ENCODE peak calls at places on chromosomes 16 and 17, in five cellular contexts. N is ovary, P is endothelial cell of umbilical vein, C is OCI-LY7, S is A549. X is an unnamed sample.

GRCh38 chr17:68207651-68208253 is 40.1 kb upstream of the AMZ2 start:
- DNase-seq in N (no peak), P (no peak), S (no peak), C (no peak), X (no peak)

GRCh38 chr17:81409190-81409935 is 14.1 kb downstream of the BAHCC1 start:
- DNase-seq in S (no peak), C (peak), P (no peak), N (no peak), X (no peak)

GRCh38 chr17:28900986-28901726 is 1.7 kb downstream of the DHRS13 start:
- DNase-seq in C (peak), N (no peak), P (no peak), S (no peak), X (no peak)

GRCh38 chr16:66474750-66475199 is 47.7 kb downstream of the BEAN1 start:
- DNase-seq in P (peak), N (no peak), C (peak), S (no peak), X (no peak)

GRCh38 chr16:87328846-87329245 is 11.7 kb upstream of the C16orf95 start:
- DNase-seq in N (no peak), S (no peak), C (peak), P (no peak), X (no peak)

GRCh38 chr17:81923302-81924260 is 4.0 kb downstream of the MAFG start:
- DNase-seq in C (no peak), P (no peak), S (peak), N (peak), X (no peak)

GRCh38 chr16:87580855-87581261 is 21.4 kb upstream of the JPH3 start:
- DNase-seq in N (no peak), S (no peak), P (no peak), C (no peak), X (no peak)

GRCh38 chr17:78917451-78918307 is 7.5 kb downstream of the TIMP2 start:
- DNase-seq in C (no peak), S (no peak), N (no peak), P (no peak), X (no peak)

GRCh38 chr17:61212655-61213054 is 187.0 kb upstream of the TBX2 start:
- DNase-seq in S (no peak), P (no peak), N (no peak), C (no peak), X (no peak)

GRCh38 chr17:48294989-48295892 is 134.8 kb downstream of the SKAP1 start:
- DNase-seq in S (no peak), N (no peak), C (peak), P (peak), X (peak)

GRCh38 chr16:4945560-4946502 is 8.9 kb upstream of the PPL start:
- DNase-seq in S (peak), N (peak), P (no peak), C (no peak), X (no peak)

GRCh38 chr17:4152471-4152870 is 9.5 kb downstream of the CYB5D2 start:
- DNase-seq in C (no peak), N (no peak), S (no peak), P (no peak), X (no peak)

GRCh38 chr16:80894091-80894490 is 89.7 kb upstream of the CDYL2 start:
- DNase-seq in S (no peak), N (no peak), P (no peak), C (no peak), X (no peak)

GRCh38 chr17:7478276-7479138 is 924 bp downstream of the ZBTB4 start:
- DNase-seq in N (peak), S (peak), P (peak), C (no peak), X (no peak)

GRCh38 chr17:59753522-59754467 is 46.3 kb downstream of the VMP1 start:
- DNase-seq in S (peak), N (no peak), P (peak), C (peak), X (peak)

GRCh38 chr16:87350681-87351319 is 32.8 kb downstream of the FBXO31 start:
- DNase-seq in P (no peak), S (no peak), C (no peak), N (no peak), X (no peak)

GRCh38 chr17:68196394-68197090 is 51.3 kb upstream of the AMZ2 start:
- DNase-seq in S (no peak), P (no peak), N (no peak), C (no peak), X (no peak)

GRCh38 chr17:40471856-40472732 is 28.8 kb downstream of the IGFBP4 start:
- DNase-seq in N (no peak), C (no peak), P (no peak), S (no peak), X (no peak)

GRCh38 chr17:64019486-64020067 is 856 bp downstream of the ICAM2 start:
- DNase-seq in P (no peak), N (no peak), S (no peak), C (no peak), X (no peak)
- H3K4me3 ChIP-seq in P (peak), N (peak), S (no peak), C (peak), X (no peak)

GRCh38 chr17:63629627-63630026 is 7.4 kb downstream of the MAP3K3 start:
- DNase-seq in P (peak), C (no peak), S (no peak), N (no peak), X (no peak)

GRCh38 chr17:63622571-63623390 is 564 bp downstream of the MAP3K3 start:
- DNase-seq in S (peak), C (peak), N (peak), P (peak), X (no peak)

GRCh38 chr17:63623786-63624185 is 1.6 kb downstream of the MAP3K3 start:
- DNase-seq in S (no peak), C (no peak), P (peak), N (no peak), X (no peak)

GRCh38 chr17:63631062-63631461 is 8.8 kb downstream of the MAP3K3 start:
- DNase-seq in C (no peak), S (no peak), P (no peak), N (no peak), X (no peak)

DNA sequence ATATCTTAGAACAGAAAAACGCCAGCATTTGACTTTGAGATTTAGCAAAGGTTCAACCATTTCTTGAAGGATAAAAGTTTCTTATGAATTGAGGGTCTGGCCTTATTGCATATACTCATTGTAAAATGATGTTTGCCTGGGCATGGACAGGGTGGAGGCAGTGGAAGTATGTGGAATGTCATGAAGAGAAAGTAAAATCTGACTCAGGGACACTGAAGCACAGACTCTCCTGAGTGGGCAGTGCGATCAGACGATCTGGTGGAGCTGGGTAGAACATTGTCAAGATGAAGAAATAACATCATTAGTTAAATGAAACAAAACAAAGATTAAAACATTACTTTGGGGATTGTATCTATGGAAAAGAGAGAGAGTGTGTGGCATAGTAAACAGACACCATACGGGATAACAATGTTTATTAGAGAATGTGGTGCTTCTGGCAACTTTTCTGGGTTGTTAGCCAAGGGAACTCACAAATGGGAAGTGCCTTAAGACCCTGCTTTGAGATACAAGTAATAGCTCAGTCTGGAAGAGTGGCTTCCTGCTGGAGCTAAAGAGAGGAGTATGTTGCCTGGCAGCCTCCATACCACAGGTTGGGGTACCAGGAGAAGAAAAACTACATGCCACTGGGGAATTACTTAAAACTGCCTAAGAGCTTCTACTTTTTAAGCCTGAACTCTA is 4.5 kb downstream of the MAP3K3 start:
- DNase-seq in P (peak), C (no peak), N (no peak), S (no peak), X (no peak)
- H3K27ac ChIP-seq in P (peak), C (no peak), N (no peak), S (no peak), X (no peak)

GRCh38 chr16:22938647-22939046 is 124.7 kb downstream of the HS3ST2 start:
- DNase-seq in C (no peak), P (no peak), S (no peak), N (no peak), X (no peak)
- H3K4me3 ChIP-seq in C (no peak), P (no peak), S (no peak), N (no peak), X (no peak)

GRCh38 chr16:69606985-69607384 is 41.2 kb downstream of the NFAT5 start:
- DNase-seq in S (no peak), P (no peak), C (no peak), N (no peak), X (no peak)
- H3K27ac ChIP-seq in S (no peak), P (no peak), C (no peak), N (no peak), X (no peak)

GRCh38 chr17:77288115-77288619 is 147.4 kb downstream of the SEC14L1 start:
- DNase-seq in N (no peak), S (no peak), C (no peak), P (no peak), X (no peak)

GRCh38 chr17:77285594-77286390 is 145.0 kb downstream of the SEC14L1 start:
- DNase-seq in N (no peak), S (peak), C (no peak), P (no peak), X (no peak)

GRCh38 chr17:77286641-77287431 is 146.1 kb downstream of the SEC14L1 start:
- DNase-seq in P (no peak), S (peak), N (no peak), C (no peak), X (no peak)

GRCh38 chr17:77287432-77288068 is 146.8 kb downstream of the SEC14L1 start:
- DNase-seq in N (no peak), S (peak), P (peak), C (no peak), X (no peak)

DNA sequence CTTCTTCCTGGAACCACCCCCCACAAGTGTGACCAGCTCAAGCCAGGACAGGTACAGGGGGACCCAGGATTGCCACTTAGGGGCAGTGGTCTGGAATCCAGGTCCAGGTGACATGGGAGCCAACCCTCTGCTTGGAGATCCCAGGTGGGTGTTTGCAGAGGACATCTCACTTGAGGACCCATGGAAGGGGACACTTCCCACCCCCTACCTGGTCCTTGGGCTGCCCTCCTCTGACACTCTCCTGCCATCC is 145.5 kb downstream of the SEC14L1 start:
- DNase-seq in P (no peak), N (no peak), S (no peak), C (no peak), X (no peak)
- H3K4me3 ChIP-seq in P (no peak), N (no peak), S (peak), C (no peak), X (peak)

GRCh38 chr16:25051446-25052160 is 36.4 kb upstream of the ARHGAP17 start:
- DNase-seq in P (peak), C (no peak), N (no peak), S (no peak), X (no peak)
- H3K27ac ChIP-seq in P (no peak), C (no peak), N (no peak), S (peak), X (peak)

DNA sequence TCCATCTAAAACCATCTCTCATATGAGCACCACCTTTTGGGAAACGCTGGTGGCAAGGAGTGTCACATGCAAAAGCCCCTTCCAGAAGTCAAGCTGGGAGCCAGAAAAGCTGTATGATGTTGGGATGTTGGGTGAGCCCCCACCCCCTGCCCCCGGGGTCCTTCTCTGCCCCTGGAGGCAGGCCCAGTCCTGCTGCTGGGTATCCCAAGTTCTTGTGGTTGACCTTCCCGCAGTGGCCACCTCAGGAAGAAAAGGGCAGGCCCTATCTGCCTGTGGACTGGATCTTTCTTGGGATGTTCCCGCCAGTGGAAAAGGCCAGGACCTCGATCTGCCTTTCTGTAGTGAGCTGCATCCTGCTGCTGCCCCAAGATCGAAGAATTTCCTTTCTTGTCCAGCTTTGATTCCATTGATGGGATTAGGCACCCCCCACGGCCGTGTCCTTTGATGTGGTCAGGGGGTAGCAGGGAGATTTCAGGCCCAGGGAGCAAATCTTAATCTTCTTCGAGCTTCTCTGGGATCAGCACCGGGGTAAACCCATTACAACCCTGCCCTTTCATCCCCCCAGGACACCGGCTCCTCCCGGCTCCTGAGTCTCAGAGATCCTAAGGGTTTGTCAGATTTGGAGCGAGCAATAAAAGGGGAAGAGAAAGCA is 165.6 kb downstream of the RAB11FIP4 start:
- DNase-seq in P (no peak), S (no peak), C (no peak), N (no peak), X (no peak)
- H3K4me3 ChIP-seq in P (no peak), S (no peak), C (no peak), N (no peak), X (no peak)

GRCh38 chr16:89012622-89012995 is 35.6 kb upstream of the CBFA2T3 start:
- DNase-seq in P (no peak), N (no peak), C (no peak), S (no peak), X (no peak)

GRCh38 chr16:89013692-89014455 is 36.9 kb upstream of the CBFA2T3 start:
- DNase-seq in N (no peak), C (no peak), P (no peak), S (no peak), X (no peak)

GRCh38 chr16:89013111-89013510 is 36.1 kb upstream of the CBFA2T3 start:
- DNase-seq in N (no peak), S (no peak), C (no peak), P (no peak), X (no peak)

GRCh38 chr16:89010210-89010925 is 33.4 kb upstream of the CBFA2T3 start:
- DNase-seq in S (no peak), P (no peak), N (no peak), C (no peak), X (no peak)

DNA sequence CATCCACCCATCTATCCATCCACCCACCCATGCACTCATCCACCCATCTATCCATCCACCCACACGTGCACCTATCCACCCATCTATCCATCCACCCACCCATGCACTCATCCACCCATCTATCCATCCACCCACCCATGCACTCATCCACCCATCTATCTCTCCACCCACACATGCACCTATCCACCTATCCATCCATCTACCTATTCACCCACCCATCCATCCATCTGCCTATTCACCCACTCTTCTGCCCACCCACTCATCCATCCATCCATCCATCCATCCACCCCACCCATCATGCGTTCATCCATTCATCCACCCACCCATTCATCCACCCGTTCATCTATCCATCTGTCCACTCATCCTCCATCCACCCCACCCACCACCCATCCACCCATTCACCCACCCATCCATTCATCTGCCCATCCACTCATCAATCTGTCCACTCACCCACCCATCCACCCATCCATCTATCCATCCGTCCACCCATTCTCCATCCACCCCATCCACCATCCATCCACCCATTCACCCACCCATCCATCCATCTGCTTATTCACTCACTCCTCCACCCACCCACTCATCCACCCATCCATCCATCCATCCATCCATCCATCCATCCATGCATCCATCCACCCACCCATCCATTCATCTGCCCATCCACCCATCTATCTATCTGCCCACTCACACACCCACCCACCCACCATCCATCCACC is 35.1 kb upstream of the CBFA2T3 start:
- DNase-seq in S (no peak), P (no peak), N (no peak), C (no peak), X (no peak)
- H3K27ac ChIP-seq in S (no peak), P (no peak), N (no peak), C (no peak), X (no peak)

X was measured in Panc1.